ENCODE peak calls at places on chromosomes 12 and 14, in five cellular contexts. One of them, this sample, is unnamed.
A peak's percentile ranks its signal among the peaks of the same experiment; 100 is the strongest.

GRCh38 chr14:30779210-30779609 is 95.1 kb upstream of the COCH start:
- DNase-seq in activated T-helper 1 cell treated with anti-CD3 and anti-CD28 coated beads, Interleukin-2, amount 50 U/mL, for 16 hours: no peak
- DNase-seq in H9: no peak
- DNase-seq in bronchial epithelial cell: peak; percentile 51
- DNase-seq in AG09319: no peak
- DNase-seq in this sample: no peak

GRCh38 chr14:88901991-88902390 is 77.5 kb downstream of the TTC8 start:
- DNase-seq in activated T-helper 1 cell treated with anti-CD3 and anti-CD28 coated beads, Interleukin-2, amount 50 U/mL, for 16 hours: no peak
- DNase-seq in H9: no peak
- DNase-seq in bronchial epithelial cell: no peak
- DNase-seq in AG09319: no peak
- DNase-seq in this sample: no peak

GRCh38 chr14:24831677-24832076 is 197.7 kb upstream of the GZMB start:
- DNase-seq in activated T-helper 1 cell treated with anti-CD3 and anti-CD28 coated beads, Interleukin-2, amount 50 U/mL, for 16 hours: no peak
- DNase-seq in H9: no peak
- DNase-seq in bronchial epithelial cell: no peak
- DNase-seq in AG09319: no peak
- DNase-seq in this sample: no peak

GRCh38 chr12:88579941-88580871 is at the start of gene KITLG:
- DNase-seq in activated T-helper 1 cell treated with anti-CD3 and anti-CD28 coated beads, Interleukin-2, amount 50 U/mL, for 16 hours: no peak
- DNase-seq in H9: peak; percentile 92
- DNase-seq in bronchial epithelial cell: peak; percentile 71
- DNase-seq in AG09319: peak; percentile 78
- DNase-seq in this sample: peak; percentile 87

GRCh38 chr14:75459099-75459741 is 31.4 kb downstream of the JDP2 start:
- DNase-seq in activated T-helper 1 cell treated with anti-CD3 and anti-CD28 coated beads, Interleukin-2, amount 50 U/mL, for 16 hours: no peak
- DNase-seq in H9: no peak
- DNase-seq in bronchial epithelial cell: no peak
- DNase-seq in AG09319: no peak
- DNase-seq in this sample: no peak

GRCh38 chr14:89493877-89494634 is 77.0 kb upstream of the FOXN3 start:
- DNase-seq in activated T-helper 1 cell treated with anti-CD3 and anti-CD28 coated beads, Interleukin-2, amount 50 U/mL, for 16 hours: no peak
- DNase-seq in H9: no peak
- DNase-seq in bronchial epithelial cell: no peak
- DNase-seq in AG09319: no peak
- DNase-seq in this sample: no peak

GRCh38 chr14:51431033-51431709 is 191.1 kb downstream of the TMX1 start:
- DNase-seq in activated T-helper 1 cell treated with anti-CD3 and anti-CD28 coated beads, Interleukin-2, amount 50 U/mL, for 16 hours: no peak
- DNase-seq in H9: no peak
- DNase-seq in bronchial epithelial cell: peak; percentile 37
- DNase-seq in AG09319: no peak
- DNase-seq in this sample: no peak

GRCh38 chr14:89619616-89620273 is 202.7 kb upstream of the FOXN3 start:
- DNase-seq in activated T-helper 1 cell treated with anti-CD3 and anti-CD28 coated beads, Interleukin-2, amount 50 U/mL, for 16 hours: no peak
- DNase-seq in H9: no peak
- DNase-seq in bronchial epithelial cell: no peak
- DNase-seq in AG09319: no peak
- DNase-seq in this sample: no peak

GRCh38 chr12:100473716-100474150 is at the start of gene NR1H4:
- DNase-seq in activated T-helper 1 cell treated with anti-CD3 and anti-CD28 coated beads, Interleukin-2, amount 50 U/mL, for 16 hours: no peak
- DNase-seq in H9: no peak
- DNase-seq in bronchial epithelial cell: no peak
- DNase-seq in AG09319: peak; percentile 5
- DNase-seq in this sample: peak; percentile 89

GRCh38 chr14:76647699-76648298 is 113.5 kb upstream of the VASH1 start:
- DNase-seq in activated T-helper 1 cell treated with anti-CD3 and anti-CD28 coated beads, Interleukin-2, amount 50 U/mL, for 16 hours: no peak
- DNase-seq in H9: peak; percentile 62
- DNase-seq in bronchial epithelial cell: peak; percentile 55
- DNase-seq in AG09319: peak; percentile 11
- DNase-seq in this sample: peak; percentile 78

GRCh38 chr12:54140958-54141388 is 47.8 kb downstream of the SMUG1 start:
- DNase-seq in activated T-helper 1 cell treated with anti-CD3 and anti-CD28 coated beads, Interleukin-2, amount 50 U/mL, for 16 hours: no peak
- DNase-seq in H9: no peak
- DNase-seq in bronchial epithelial cell: no peak
- DNase-seq in AG09319: no peak
- DNase-seq in this sample: peak; percentile 14

GRCh38 chr12:52835271-52836041 is 1.3 kb upstream of the KRT79 start:
- DNase-seq in activated T-helper 1 cell treated with anti-CD3 and anti-CD28 coated beads, Interleukin-2, amount 50 U/mL, for 16 hours: no peak
- DNase-seq in H9: peak; percentile 21
- DNase-seq in bronchial epithelial cell: no peak
- DNase-seq in AG09319: no peak
- DNase-seq in this sample: no peak

GRCh38 chr14:100076630-100077029 is 11.4 kb downstream of the EVL start:
- DNase-seq in activated T-helper 1 cell treated with anti-CD3 and anti-CD28 coated beads, Interleukin-2, amount 50 U/mL, for 16 hours: no peak
- DNase-seq in H9: no peak
- DNase-seq in bronchial epithelial cell: peak; percentile 73
- DNase-seq in AG09319: peak; percentile 43
- DNase-seq in this sample: peak; percentile 76

GRCh38 chr12:120402217-120402616 is 33.3 kb upstream of the MSI1 start:
- DNase-seq in activated T-helper 1 cell treated with anti-CD3 and anti-CD28 coated beads, Interleukin-2, amount 50 U/mL, for 16 hours: no peak
- DNase-seq in H9: peak; percentile 85
- DNase-seq in bronchial epithelial cell: no peak
- DNase-seq in AG09319: no peak
- DNase-seq in this sample: no peak

GRCh38 chr14:38882533-38882932 is 220.5 kb downstream of the SEC23A start:
- DNase-seq in activated T-helper 1 cell treated with anti-CD3 and anti-CD28 coated beads, Interleukin-2, amount 50 U/mL, for 16 hours: no peak
- DNase-seq in H9: no peak
- DNase-seq in bronchial epithelial cell: peak; percentile 17
- DNase-seq in AG09319: no peak
- DNase-seq in this sample: no peak

GRCh38 chr12:18145924-18146323 is 55.9 kb upstream of the RERGL start:
- DNase-seq in activated T-helper 1 cell treated with anti-CD3 and anti-CD28 coated beads, Interleukin-2, amount 50 U/mL, for 16 hours: no peak
- DNase-seq in H9: no peak
- DNase-seq in bronchial epithelial cell: peak; percentile 55
- DNase-seq in AG09319: no peak
- DNase-seq in this sample: no peak

GRCh38 chr12:89345830-89346740 is 6.2 kb downstream of the DUSP6 start:
- DNase-seq in activated T-helper 1 cell treated with anti-CD3 and anti-CD28 coated beads, Interleukin-2, amount 50 U/mL, for 16 hours: no peak
- DNase-seq in H9: peak; percentile 92
- DNase-seq in bronchial epithelial cell: peak; percentile 80
- DNase-seq in AG09319: no peak
- DNase-seq in this sample: peak; percentile 50

GRCh38 chr14:90536511-90537191 is 139.8 kb downstream of the CALM1 start:
- DNase-seq in activated T-helper 1 cell treated with anti-CD3 and anti-CD28 coated beads, Interleukin-2, amount 50 U/mL, for 16 hours: no peak
- DNase-seq in H9: no peak
- DNase-seq in bronchial epithelial cell: no peak
- DNase-seq in AG09319: no peak
- DNase-seq in this sample: no peak